ENCODE peak calls at places on chromosomes 12 and 14, in five cellular contexts. K is psoas muscle, J is neural progenitor cell, A is PC-3, V is tibial artery. M is an unnamed sample. For H3K27me3, the result is how much of the 10 kb centered on the place peaks cover.

GRCh38 chr12:10716704-10717315 is 6.3 kb downstream of the YBX3 start:
- DNase-seq in K (peak), J (peak), A (peak), V (peak), M (no peak)

GRCh38 chr12:103128862-103129501 is 171.5 kb downstream of the ASCL1 start:
- DNase-seq in K (no peak), J (no peak), A (no peak), V (no peak), M (no peak)

GRCh38 chr14:38342803-38343202 is 86.9 kb upstream of the CLEC14A start:
- DNase-seq in K (no peak), J (no peak), A (peak), V (no peak), M (no peak)

GRCh38 chr14:61320806-61321384 is 484 bp upstream of the PRKCH start:
- DNase-seq in K (peak), J (no peak), A (peak), V (no peak), M (no peak)

GRCh38 chr14:24701031-24701430 is 67.0 kb upstream of the GZMB start:
- DNase-seq in K (no peak), J (no peak), A (no peak), V (no peak), M (no peak)

GRCh38 chr12:104507672-104508071 is 50.9 kb downstream of the CHST11 start:
- DNase-seq in K (no peak), J (no peak), A (no peak), V (no peak), M (no peak)

GRCh38 chr12:131747771-131748170 is 36.9 kb downstream of the SFSWAP start:
- DNase-seq in K (no peak), J (no peak), A (no peak), V (no peak), M (no peak)

GRCh38 chr12:12835378-12836145 is 22.4 kb downstream of the DDX47 start:
- DNase-seq in K (no peak), J (no peak), A (peak), V (no peak), M (no peak)

GRCh38 chr12:64181504-64182291 is 40.4 kb downstream of the KICS2 start:
- DNase-seq in K (no peak), J (peak), A (peak), V (peak), M (no peak)

GRCh38 chr12:9951026-9951652 is 19.0 kb upstream of the CLEC2A start:
- DNase-seq in K (no peak), J (no peak), A (no peak), V (no peak), M (peak)

GRCh38 chr14:36652542-36653201 is 9.0 kb upstream of the PAX9 start:
- DNase-seq in K (no peak), J (no peak), A (peak), V (no peak), M (no peak)

GRCh38 chr14:36647827-36648753 is 13.6 kb upstream of the PAX9 start:
- DNase-seq in K (peak), J (peak), A (peak), V (no peak), M (no peak)

GRCh38 chr14:36646664-36647416 is 14.8 kb upstream of the PAX9 start:
- DNase-seq in K (peak), J (peak), A (no peak), V (no peak), M (no peak)

GRCh38 chr14:36649872-36650650 is 11.6 kb upstream of the PAX9 start:
- DNase-seq in K (no peak), J (no peak), A (no peak), V (no peak), M (no peak)

GRCh38 chr14:36647417-36647826 is 14.2 kb upstream of the PAX9 start:
- DNase-seq in K (no peak), J (peak), A (no peak), V (no peak), M (no peak)
- H3K27me3 ChIP-seq in K (under half), J (half or more), A (under half), V (under half), M (half or more)

DNA sequence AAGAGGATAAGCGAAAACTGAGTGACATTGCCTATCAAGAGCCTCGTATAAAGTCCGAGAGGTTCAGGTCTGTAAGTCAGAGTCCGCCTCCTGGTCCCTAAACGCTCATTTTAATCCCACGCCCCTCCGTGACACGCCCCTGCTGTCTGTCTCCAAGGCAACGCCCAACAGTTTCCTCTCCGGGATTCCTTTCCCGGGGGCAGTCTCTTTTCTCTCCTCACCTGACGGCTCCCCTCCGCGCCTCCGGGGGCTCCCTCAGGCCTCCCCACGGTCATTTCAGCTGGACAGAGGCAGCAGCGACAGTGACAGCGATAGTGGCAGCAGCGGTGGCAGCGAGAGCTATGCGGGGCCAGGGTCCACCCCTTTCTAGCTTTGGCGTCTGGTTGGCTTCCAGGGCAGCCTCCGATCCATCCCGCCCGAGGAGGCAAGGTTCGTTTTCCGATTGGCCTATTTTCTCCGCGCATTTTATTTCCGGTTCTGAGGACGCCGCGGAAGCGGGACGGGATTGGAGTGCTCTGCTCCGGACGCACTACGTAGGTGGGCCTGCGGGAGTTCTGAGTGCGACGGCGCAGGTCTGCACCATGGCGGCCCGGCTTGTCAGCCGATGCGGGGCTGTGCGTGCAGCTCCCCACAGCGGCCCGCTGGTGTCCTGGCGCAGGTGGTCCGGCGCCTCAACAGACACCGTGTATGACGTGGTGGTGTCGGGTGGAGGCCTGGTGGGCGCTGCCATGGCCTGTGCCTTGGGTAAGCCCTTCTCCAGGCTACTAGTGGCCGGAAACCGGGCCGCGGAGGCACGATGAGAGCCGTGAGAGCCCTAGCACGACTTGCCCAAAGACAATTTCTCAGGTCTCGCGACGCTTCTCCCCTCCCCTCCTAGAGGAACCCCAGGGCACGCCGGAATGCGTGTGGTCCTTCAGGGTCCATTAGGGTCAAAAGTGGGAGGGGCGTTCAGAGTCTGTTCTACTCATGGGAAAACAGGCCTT is at the start of the genes COQ6 and FAM161B:
- DNase-seq in K (peak), J (peak), A (peak), V (peak), M (peak)
- TF ChIP-seq CTCF in K (no peak), J (peak), A (no peak), V (no peak), M (peak)

GRCh38 chr14:51023964-51024363 is 70.9 kb downstream of the TRIM9 start:
- DNase-seq in K (no peak), J (no peak), A (no peak), V (no peak), M (no peak)
- H3K27me3 ChIP-seq in K (under half), J (under half), A (under half), V (under half), M (under half)

GRCh38 chr12:32131666-32132065 is 25.0 kb downstream of the BICD1 start:
- DNase-seq in K (no peak), J (no peak), A (no peak), V (no peak), M (no peak)

GRCh38 chr12:32136404-32136803 is 29.8 kb downstream of the BICD1 start:
- DNase-seq in K (no peak), J (no peak), A (no peak), V (no peak), M (no peak)

GRCh38 chr12:32139064-32139421 is 32.4 kb downstream of the BICD1 start:
- DNase-seq in K (no peak), J (peak), A (no peak), V (no peak), M (no peak)

GRCh38 chr12:32135967-32136366 is 29.3 kb downstream of the BICD1 start:
- DNase-seq in K (no peak), J (no peak), A (no peak), V (no peak), M (no peak)

GRCh38 chr12:32134144-32134888 is 27.7 kb downstream of the BICD1 start:
- DNase-seq in K (no peak), J (no peak), A (peak), V (no peak), M (peak)
- TF ChIP-seq CTCF in K (no peak), J (no peak), A (no peak), V (no peak), M (no peak)

DNA sequence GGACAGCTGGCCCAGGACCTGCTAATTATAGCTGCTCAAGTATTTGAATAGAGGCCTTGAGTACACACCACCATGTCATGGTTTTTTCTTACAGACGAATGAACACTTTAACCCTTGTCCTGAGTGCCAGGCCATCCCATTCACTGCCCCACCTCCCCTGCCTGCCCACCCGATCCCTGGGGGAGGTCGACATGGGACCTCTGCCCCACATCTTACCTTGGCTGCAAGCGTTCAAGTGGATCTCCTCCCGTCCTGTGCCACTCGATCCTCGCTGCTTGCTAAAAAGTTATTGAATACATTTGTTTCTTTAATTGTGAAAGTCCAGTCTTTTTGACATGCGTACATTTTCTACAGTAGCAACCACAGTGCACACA is 10.3 kb downstream of the RTL1 start:
- DNase-seq in K (no peak), J (no peak), A (no peak), V (no peak), M (no peak)
- H3K27me3 ChIP-seq in K (under half), J (under half), A (under half), V (under half), M (under half)

DNA sequence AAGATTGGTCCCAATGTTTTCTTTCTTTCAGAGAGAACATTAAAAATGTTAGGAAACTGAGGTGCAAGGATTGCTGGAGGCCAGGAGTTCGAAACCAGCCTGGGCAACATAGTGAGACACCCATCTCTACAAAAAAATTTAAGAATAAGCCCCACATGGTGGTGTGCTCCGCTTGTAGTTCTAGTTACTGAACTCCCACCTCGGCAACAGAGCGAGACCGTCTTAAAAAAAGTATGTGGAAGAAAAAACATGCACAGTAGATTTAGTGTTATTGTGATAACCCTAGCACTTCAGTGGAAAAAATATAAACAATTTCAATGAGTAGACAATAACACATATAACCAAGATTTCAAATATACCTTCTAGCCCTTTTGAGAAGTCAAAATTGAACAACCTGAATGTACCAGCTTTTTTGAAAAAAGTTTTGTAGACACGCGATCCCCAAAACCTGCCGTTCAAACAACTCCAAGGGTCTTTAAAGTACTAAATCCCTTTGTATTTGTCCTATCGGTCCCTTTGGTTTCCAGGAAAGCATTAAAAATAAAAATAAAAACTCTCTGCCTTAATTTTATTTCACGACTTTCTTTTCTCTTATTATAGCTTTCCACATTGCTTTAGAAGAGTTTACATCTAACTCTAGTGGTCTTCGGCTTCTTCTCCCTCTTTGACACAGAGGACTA is 1.0 kb upstream of the ANO6 start:
- DNase-seq in K (no peak), J (no peak), A (no peak), V (no peak), M (no peak)
- TF ChIP-seq CTCF in K (no peak), J (no peak), A (no peak), V (no peak), M (no peak)

GRCh38 chr12:48202766-48203165 is 326 bp downstream of the OR10AD1 start:
- DNase-seq in K (no peak), J (no peak), A (no peak), V (no peak), M (no peak)

GRCh38 chr12:48201516-48201915 is 1.6 kb downstream of the OR10AD1 start:
- DNase-seq in K (no peak), J (no peak), A (no peak), V (no peak), M (no peak)

GRCh38 chr12:48199784-48200198 is 3.3 kb downstream of the OR10AD1 start:
- DNase-seq in K (no peak), J (no peak), A (peak), V (no peak), M (peak)

GRCh38 chr12:48201091-48201490 is 2.0 kb downstream of the OR10AD1 start:
- DNase-seq in K (no peak), J (no peak), A (no peak), V (no peak), M (no peak)

GRCh38 chr12:48203192-48203591 is at the start of gene OR10AD1:
- DNase-seq in K (no peak), J (no peak), A (no peak), V (no peak), M (no peak)
- H3K27me3 ChIP-seq in K (under half), J (under half), A (under half), V (under half), M (under half)

GRCh38 chr12:121441555-121441954 is 41.6 kb downstream of the RNF34 start:
- DNase-seq in K (no peak), J (no peak), A (peak), V (no peak), M (no peak)
- TF ChIP-seq CTCF in K (no peak), J (no peak), A (peak), V (no peak), M (no peak)

M was measured in CD4-positive, alpha-beta T cell.